ENCODE peak calls at places on chromosomes 5 and 9, in six cellular contexts. One of them, this sample, is unnamed.
A peak's percentile ranks its signal among the peaks of the same experiment; 100 is the strongest.

GRCh38 chr5:73093943-73094342 is 26.4 kb upstream of the TMEM171 start:
- DNase-seq in WERI-Rb-1: no peak
- DNase-seq in mesendoderm: peak; percentile 56
- DNase-seq in hepatocyte: peak; percentile 13
- DNase-seq in lower lobe of right lung: no peak
- DNase-seq in psoas muscle: no peak
- DNase-seq in this sample: no peak

GRCh38 chr5:112870976-112871375 is 9.9 kb downstream of the SRP19 start:
- DNase-seq in psoas muscle: no peak
- DNase-seq in hepatocyte: no peak
- DNase-seq in lower lobe of right lung: no peak
- DNase-seq in mesendoderm: no peak
- DNase-seq in WERI-Rb-1: no peak
- DNase-seq in this sample: no peak

GRCh38 chr5:146565764-146566163 is 49.8 kb upstream of the GPR151 start:
- DNase-seq in mesendoderm: peak; percentile 83
- DNase-seq in lower lobe of right lung: no peak
- DNase-seq in WERI-Rb-1: peak; percentile 80
- DNase-seq in hepatocyte: peak; percentile 76
- DNase-seq in psoas muscle: no peak
- DNase-seq in this sample: peak; percentile 65

GRCh38 chr5:132824426-132824825 is 6.0 kb downstream of the SHROOM1 start:
- DNase-seq in psoas muscle: no peak
- DNase-seq in mesendoderm: no peak
- DNase-seq in lower lobe of right lung: no peak
- DNase-seq in WERI-Rb-1: no peak
- DNase-seq in hepatocyte: no peak
- DNase-seq in this sample: no peak

GRCh38 chr9:82934949-82935348 is 128.0 kb downstream of the RASEF start:
- DNase-seq in hepatocyte: peak; percentile 60
- DNase-seq in WERI-Rb-1: no peak
- DNase-seq in psoas muscle: no peak
- DNase-seq in mesendoderm: peak; percentile 93
- DNase-seq in lower lobe of right lung: no peak
- DNase-seq in this sample: no peak

GRCh38 chr5:60594715-60595114 is 105.3 kb downstream of the DEPDC1B start:
- DNase-seq in hepatocyte: no peak
- DNase-seq in psoas muscle: no peak
- DNase-seq in WERI-Rb-1: no peak
- DNase-seq in lower lobe of right lung: no peak
- DNase-seq in mesendoderm: no peak
- DNase-seq in this sample: no peak

GRCh38 chr5:39713224-39713911 is 288.6 kb upstream of the DAB2 start:
- DNase-seq in hepatocyte: no peak
- DNase-seq in psoas muscle: no peak
- DNase-seq in mesendoderm: peak; percentile 27
- DNase-seq in lower lobe of right lung: no peak
- DNase-seq in WERI-Rb-1: no peak
- DNase-seq in this sample: no peak

GRCh38 chr5:76819851-76820280 is 1.0 kb downstream of the F2RL1 start:
- DNase-seq in psoas muscle: no peak
- DNase-seq in lower lobe of right lung: peak; percentile 57
- DNase-seq in hepatocyte: no peak
- DNase-seq in mesendoderm: peak; percentile 46
- DNase-seq in WERI-Rb-1: no peak
- DNase-seq in this sample: peak; percentile 69

GRCh38 chr5:62576570-62577172 is 1.9 kb upstream of the LRRC70 start:
- DNase-seq in WERI-Rb-1: no peak
- DNase-seq in lower lobe of right lung: no peak
- DNase-seq in mesendoderm: no peak
- DNase-seq in hepatocyte: no peak
- DNase-seq in psoas muscle: no peak
- DNase-seq in this sample: no peak

GRCh38 chr9:73037613-73038012 is 84.8 kb upstream of the ALDH1A1 start:
- DNase-seq in WERI-Rb-1: no peak
- DNase-seq in mesendoderm: peak; percentile 48
- DNase-seq in psoas muscle: no peak
- DNase-seq in hepatocyte: no peak
- DNase-seq in lower lobe of right lung: no peak
- DNase-seq in this sample: no peak

DNA sequence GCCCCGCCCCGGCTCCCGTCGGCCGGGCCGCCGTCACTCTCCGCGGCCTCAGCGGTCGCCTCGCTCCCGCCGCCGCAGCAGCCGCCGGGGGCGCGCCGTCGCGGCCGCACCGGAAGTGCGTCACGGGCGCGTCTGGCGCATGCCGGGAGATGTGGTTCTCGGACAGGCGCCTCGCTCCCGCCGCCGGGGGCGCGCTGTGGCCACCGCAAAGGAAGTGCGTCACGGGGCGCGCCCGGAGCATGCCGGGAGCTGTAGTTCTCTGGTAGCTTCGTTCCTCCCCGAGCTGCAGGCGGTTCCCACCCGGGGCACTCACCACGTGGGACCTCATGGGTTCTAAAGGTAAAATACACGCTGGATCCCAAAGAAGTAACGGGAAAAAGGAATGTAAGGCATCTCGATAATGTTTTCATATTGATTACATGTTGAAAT is at the start of gene UBAC1:
- DNase-seq in mesendoderm: peak; percentile 97
- DNase-seq in hepatocyte: peak; percentile 97
- DNase-seq in WERI-Rb-1: peak; percentile 95
- DNase-seq in lower lobe of right lung: peak; percentile 98
- DNase-seq in psoas muscle: peak; percentile 98
- DNase-seq in this sample: peak; percentile 100
- H3K27me3 ChIP-seq in mesendoderm: no peaks in the 10 kb centered on the region
- H3K27me3 ChIP-seq in hepatocyte: no peaks in the 10 kb centered on the region
- H3K27me3 ChIP-seq in WERI-Rb-1: no peaks in the 10 kb centered on the region
- H3K27me3 ChIP-seq in lower lobe of right lung: no peaks in the 10 kb centered on the region
- H3K27me3 ChIP-seq in psoas muscle: no peaks in the 10 kb centered on the region
- H3K27me3 ChIP-seq in this sample: no peaks in the 10 kb centered on the region

DNA sequence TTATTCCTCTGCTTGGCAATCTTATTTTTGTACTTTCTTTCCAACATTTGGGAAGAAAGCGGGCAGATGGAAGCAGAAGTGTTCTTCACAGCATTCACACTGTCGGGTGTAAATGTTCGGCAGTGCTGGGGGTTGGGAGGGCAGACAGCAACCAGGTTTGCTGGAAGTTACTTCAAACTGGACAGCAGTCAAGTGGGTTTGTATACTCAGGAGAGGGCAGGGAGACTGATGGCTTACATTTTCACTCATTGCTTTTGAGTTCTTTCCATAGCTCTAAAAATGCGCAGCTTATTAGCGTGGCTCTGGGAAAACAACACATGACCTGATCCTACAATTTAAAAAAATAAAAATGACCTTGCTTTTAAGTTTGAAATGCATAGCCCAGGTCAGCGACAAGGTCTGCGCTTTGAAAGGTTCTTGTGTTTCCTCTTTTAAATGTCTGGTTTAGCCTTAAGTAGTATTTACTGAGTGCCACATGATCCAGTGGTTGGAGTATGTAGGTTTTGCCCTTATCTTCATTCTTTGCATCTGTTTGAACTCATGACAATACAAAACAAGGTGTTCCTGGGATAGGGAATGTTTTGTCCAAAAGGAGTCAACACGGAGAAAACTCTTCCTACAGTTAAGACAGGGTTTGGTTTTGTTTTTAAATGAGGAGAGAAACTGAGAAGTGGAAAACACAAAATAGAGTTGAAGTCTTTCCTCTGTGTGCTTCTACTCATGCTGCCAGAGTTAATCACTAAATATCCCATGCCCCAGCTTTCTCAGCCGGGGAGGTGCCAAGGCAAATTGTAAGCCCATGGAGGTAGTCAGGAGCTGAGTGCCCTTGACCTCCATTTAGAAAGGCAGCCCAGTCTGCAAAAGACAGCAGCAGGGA is 132.7 kb upstream of the DMRT1 start:
- DNase-seq in mesendoderm: no peak
- DNase-seq in WERI-Rb-1: no peak
- DNase-seq in psoas muscle: no peak
- DNase-seq in hepatocyte: no peak
- DNase-seq in lower lobe of right lung: no peak
- DNase-seq in this sample: no peak
- H3K4me3 ChIP-seq in mesendoderm: no peak overlapping the region
- H3K4me3 ChIP-seq in WERI-Rb-1: no peak overlapping the region
- H3K4me3 ChIP-seq in psoas muscle: peak overlapping the region; percentile 41
- H3K4me3 ChIP-seq in hepatocyte: peak overlapping the region; percentile 24
- H3K4me3 ChIP-seq in lower lobe of right lung: peak overlapping the region; percentile 34
- H3K4me3 ChIP-seq in this sample: no peak overlapping the region

GRCh38 chr5:96006291-96006690 is 44.6 kb upstream of the ELL2 start:
- DNase-seq in psoas muscle: no peak
- DNase-seq in lower lobe of right lung: no peak
- DNase-seq in mesendoderm: no peak
- DNase-seq in WERI-Rb-1: peak; percentile 6
- DNase-seq in hepatocyte: no peak
- DNase-seq in this sample: no peak

GRCh38 chr5:96008987-96009647 is 47.5 kb upstream of the ELL2 start:
- DNase-seq in hepatocyte: no peak
- DNase-seq in psoas muscle: no peak
- DNase-seq in WERI-Rb-1: no peak
- DNase-seq in mesendoderm: no peak
- DNase-seq in lower lobe of right lung: no peak
- DNase-seq in this sample: no peak

GRCh38 chr5:96004754-96005153 is 43.1 kb upstream of the ELL2 start:
- DNase-seq in hepatocyte: no peak
- DNase-seq in WERI-Rb-1: no peak
- DNase-seq in lower lobe of right lung: no peak
- DNase-seq in psoas muscle: no peak
- DNase-seq in mesendoderm: no peak
- DNase-seq in this sample: no peak

GRCh38 chr5:96008487-96008886 is 46.8 kb upstream of the ELL2 start:
- DNase-seq in lower lobe of right lung: no peak
- DNase-seq in hepatocyte: no peak
- DNase-seq in psoas muscle: no peak
- DNase-seq in WERI-Rb-1: no peak
- DNase-seq in mesendoderm: no peak
- DNase-seq in this sample: no peak

GRCh38 chr5:96007051-96007450 is 45.4 kb upstream of the ELL2 start:
- DNase-seq in hepatocyte: no peak
- DNase-seq in WERI-Rb-1: no peak
- DNase-seq in lower lobe of right lung: no peak
- DNase-seq in psoas muscle: no peak
- DNase-seq in mesendoderm: no peak
- DNase-seq in this sample: no peak
- H3K36me3 ChIP-seq in hepatocyte: no peaks in the 10 kb centered on the region
- H3K36me3 ChIP-seq in WERI-Rb-1: no peaks in the 10 kb centered on the region
- H3K36me3 ChIP-seq in lower lobe of right lung: no peaks in the 10 kb centered on the region
- H3K36me3 ChIP-seq in psoas muscle: no peaks in the 10 kb centered on the region
- H3K36me3 ChIP-seq in mesendoderm: no peaks in the 10 kb centered on the region
- H3K36me3 ChIP-seq in this sample: no peaks in the 10 kb centered on the region

DNA sequence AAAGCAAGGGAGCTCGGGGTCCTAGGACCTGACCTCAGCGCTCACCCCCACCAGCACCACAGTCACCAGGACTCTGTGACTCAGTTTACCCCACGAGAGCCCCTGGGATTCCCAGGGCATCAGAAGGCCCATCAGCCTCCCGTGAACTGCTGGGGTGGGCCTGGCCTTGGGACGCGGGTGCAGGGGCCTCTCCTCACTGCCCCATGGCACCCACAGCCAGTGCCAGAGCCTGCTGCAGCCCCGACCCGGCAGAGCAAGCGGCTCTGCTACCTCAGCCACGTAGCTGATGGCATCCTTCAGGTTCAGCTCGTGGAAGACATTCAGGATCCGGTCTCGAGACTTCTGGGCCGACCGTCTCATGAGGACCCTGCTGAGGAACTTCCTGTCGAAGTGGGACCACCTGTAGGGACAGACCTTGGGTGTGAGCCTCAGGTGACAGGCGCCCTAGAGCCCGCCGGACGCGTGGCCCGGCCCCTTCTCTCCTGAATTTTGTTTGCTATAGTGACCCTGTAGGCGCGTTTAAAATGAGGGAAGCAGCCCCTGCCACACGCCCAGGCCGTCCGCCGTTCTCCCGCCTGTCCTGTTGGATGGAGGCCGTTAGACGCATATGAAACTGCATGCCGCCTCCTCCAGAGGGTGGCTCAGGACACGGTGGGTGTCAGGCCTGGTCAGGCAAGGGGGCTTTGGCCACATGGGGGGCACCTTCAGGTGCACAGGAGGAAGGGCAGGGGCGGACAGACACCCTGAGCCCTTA is 36.8 kb downstream of the EXOC3 start:
- DNase-seq in WERI-Rb-1: no peak
- DNase-seq in psoas muscle: no peak
- DNase-seq in lower lobe of right lung: no peak
- DNase-seq in hepatocyte: no peak
- DNase-seq in mesendoderm: no peak
- DNase-seq in this sample: no peak
- H3K27me3 ChIP-seq in WERI-Rb-1: peaks cover 24% of the 10 kb centered on the region
- H3K27me3 ChIP-seq in psoas muscle: peaks cover 37% of the 10 kb centered on the region
- H3K27me3 ChIP-seq in lower lobe of right lung: peaks cover 83% of the 10 kb centered on the region
- H3K27me3 ChIP-seq in hepatocyte: peaks cover 3% of the 10 kb centered on the region
- H3K27me3 ChIP-seq in mesendoderm: peaks cover 15% of the 10 kb centered on the region
- H3K27me3 ChIP-seq in this sample: peaks cover 19% of the 10 kb centered on the region

GRCh38 chr5:95760291-95761191 is 29.4 kb downstream of the RHOBTB3 start:
- DNase-seq in hepatocyte: peak; percentile 37
- DNase-seq in lower lobe of right lung: no peak
- DNase-seq in psoas muscle: no peak
- DNase-seq in WERI-Rb-1: no peak
- DNase-seq in mesendoderm: peak; percentile 41
- DNase-seq in this sample: no peak
- H3K4me3 ChIP-seq in hepatocyte: no peak overlapping the region
- H3K4me3 ChIP-seq in lower lobe of right lung: peak overlapping the region; percentile 22
- H3K4me3 ChIP-seq in psoas muscle: no peak overlapping the region
- H3K4me3 ChIP-seq in WERI-Rb-1: no peak overlapping the region
- H3K4me3 ChIP-seq in mesendoderm: no peak overlapping the region
- H3K4me3 ChIP-seq in this sample: no peak overlapping the region

This sample was measured in H7.